ENCODE peak calls at places on chromosomes 5 and 9, in six cellular contexts. I, P, O, W, R and X are unnamed samples.

GRCh38 chr5:172213126-172213525 is 19.2 kb downstream of the EFCAB9 start:
- DNase-seq in I (no peak), P (no peak), O (no peak), W (no peak), R (no peak), X (no peak)

GRCh38 chr9:77475641-77476473 is 172.3 kb downstream of the GNA14 start:
- DNase-seq in I (no peak), P (no peak), O (no peak), W (no peak), R (peak), X (peak)

GRCh38 chr9:96031962-96032534 is 156.6 kb downstream of the ERCC6L2 start:
- DNase-seq in I (no peak), P (no peak), O (no peak), W (no peak), R (no peak), X (no peak)

GRCh38 chr5:89213584-89213983 is 330.6 kb upstream of the MEF2C start:
- DNase-seq in I (peak), P (no peak), O (no peak), W (no peak), R (no peak), X (peak)

GRCh38 chr5:54936201-54936600 is 49.2 kb downstream of the ESM1 start:
- DNase-seq in I (no peak), P (no peak), O (no peak), W (no peak), R (no peak), X (no peak)

GRCh38 chr9:113694912-113695900 is 180.9 kb upstream of the ZNF618 start:
- DNase-seq in I (no peak), P (no peak), O (no peak), W (no peak), R (no peak), X (no peak)

GRCh38 chr5:74519679-74520078 is 120.8 kb downstream of the ENC1 start:
- DNase-seq in I (no peak), P (no peak), O (no peak), W (no peak), R (no peak), X (no peak)

GRCh38 chr9:95341262-95342011 is 23.9 kb upstream of the FANCC start:
- DNase-seq in I (peak), P (no peak), O (peak), W (no peak), R (no peak), X (peak)

GRCh38 chr9:115305543-115305942 is 187.6 kb upstream of the TNC start:
- DNase-seq in I (peak), P (no peak), O (no peak), W (no peak), R (no peak), X (no peak)

GRCh38 chr5:148569948-148570347 is 84.4 kb downstream of the HTR4 start:
- DNase-seq in I (no peak), P (no peak), O (no peak), W (no peak), R (no peak), X (peak)

GRCh38 chr9:129494113-129494789 is 126.7 kb downstream of the C9orf50 start:
- DNase-seq in I (no peak), P (no peak), O (no peak), W (no peak), R (no peak), X (no peak)

GRCh38 chr5:135135530-135136201 is 101.6 kb upstream of the PITX1 start:
- DNase-seq in I (peak), P (no peak), O (peak), W (no peak), R (no peak), X (peak)

GRCh38 chr5:107365355-107366109 is 305.2 kb downstream of the EFNA5 start:
- DNase-seq in I (peak), P (no peak), O (no peak), W (no peak), R (no peak), X (no peak)

GRCh38 chr5:41575110-41575779 is 64.8 kb upstream of the PLCXD3 start:
- DNase-seq in I (no peak), P (no peak), O (no peak), W (no peak), R (no peak), X (no peak)

GRCh38 chr9:124784503-124784902 is 7.6 kb downstream of the OLFML2A start:
- DNase-seq in I (peak), P (no peak), O (no peak), W (no peak), R (peak), X (no peak)

GRCh38 chr9:33106827-33107621 is 30.6 kb upstream of the SMU1 start:
- DNase-seq in I (peak), P (no peak), O (no peak), W (no peak), R (peak), X (peak)

GRCh38 chr5:150368526-150368925 is 11.0 kb downstream of the TCOF1 start:
- DNase-seq in I (no peak), P (no peak), O (no peak), W (no peak), R (no peak), X (no peak)

GRCh38 chr9:133421615-133422542 is at the start of gene ADAMTS13:
- DNase-seq in I (no peak), P (no peak), O (peak), W (peak), R (no peak), X (no peak)

GRCh38 chr5:644509-644908 is 32.4 kb downstream of the CEP72 start:
- DNase-seq in I (no peak), P (no peak), O (no peak), W (no peak), R (no peak), X (no peak)

GRCh38 chr9:101458955-101459631 is 23.5 kb upstream of the ALDOB start:
- DNase-seq in I (peak), P (no peak), O (peak), W (no peak), R (peak), X (peak)

GRCh38 chr9:112076814-112077213 is 98.3 kb downstream of the SUSD1 start:
- DNase-seq in I (no peak), P (no peak), O (no peak), W (no peak), R (no peak), X (no peak)

GRCh38 chr5:69225859-69226258 is 8.8 kb upstream of the CDK7 start:
- DNase-seq in I (no peak), P (no peak), O (no peak), W (no peak), R (no peak), X (no peak)

GRCh38 chr9:133050142-133050541 is 11.6 kb upstream of the CEL start:
- DNase-seq in I (peak), P (no peak), O (no peak), W (no peak), R (no peak), X (no peak)

GRCh38 chr5:78690593-78690972 is 42.0 kb upstream of the LHFPL2 start:
- DNase-seq in I (no peak), P (no peak), O (no peak), W (no peak), R (no peak), X (no peak)

GRCh38 chr9:134215709-134216448 is 51.5 kb upstream of the RNU6ATAC start:
- DNase-seq in I (peak), P (no peak), O (peak), W (no peak), R (peak), X (no peak)

GRCh38 chr9:6467006-6467625 is 54.1 kb downstream of the UHRF2 start:
- DNase-seq in I (no peak), P (no peak), O (no peak), W (no peak), R (no peak), X (no peak)

GRCh38 chr9:109726122-109726521 is 53.9 kb upstream of the PALM2AKAP2 start:
- DNase-seq in I (no peak), P (no peak), O (no peak), W (no peak), R (no peak), X (no peak)

GRCh38 chr5:8340739-8341344 is 471.9 kb downstream of the MTRR start:
- DNase-seq in I (no peak), P (no peak), O (peak), W (no peak), R (peak), X (no peak)